ENCODE peak calls at places on chromosome 10, in seven cellular contexts. G is activated CD4-positive, alpha-beta T cell treated with anti-CD3 and anti-CD28 coated beads, Interleukin-2, amount 10 ng/mL, durations not matched to agents 7 days and 5 days; D is mucosa of descending colon; O is choroid plexus epithelial cell; U is A549; B is stimulated activated CD8-positive, alpha-beta memory T cell treated with anti-CD3 and anti-CD28 coated beads, Interleukin-15, amount 100 ng/mL, for 24 hours; R is astrocyte of the spinal cord. E is an unnamed sample.

GRCh38 chr10:42646692-42647640 is 8.6 kb upstream of the ZNF33B start:
- DNase-seq in B (no peak), D (no peak), U (no peak), G (no peak), O (no peak), R (no peak), E (no peak)

GRCh38 chr10:70234668-70235447 is 1.6 kb upstream of the PPA1 start:
- DNase-seq in G (no peak), B (no peak), O (peak; percentile 90), U (no peak), R (peak; percentile 50), D (no peak), E (no peak)

GRCh38 chr10:54559498-54559897 is 241.5 kb downstream of the PCDH15 start:
- DNase-seq in G (no peak), U (no peak), O (peak; percentile 77), D (no peak), B (no peak), R (peak; percentile 77), E (peak; percentile 76)

GRCh38 chr10:6406220-6407033 is 173.6 kb downstream of the PRKCQ start:
- DNase-seq in O (peak; percentile 61), D (no peak), B (no peak), G (peak; percentile 50), R (peak; percentile 30), U (peak; percentile 64), E (peak; percentile 61)

GRCh38 chr10:58010076-58010475 is 257.6 kb downstream of the IPMK start:
- DNase-seq in R (no peak), D (no peak), O (no peak), B (no peak), U (no peak), G (no peak), E (no peak)

GRCh38 chr10:4450981-4451501 is 375.0 kb upstream of the AKR1E2 start:
- DNase-seq in B (no peak), O (peak; percentile 83), U (no peak), R (peak; percentile 60), D (no peak), G (no peak), E (peak; percentile 52)

GRCh38 chr10:19788075-19788686 is 28.1 kb upstream of the PLXDC2 start:
- DNase-seq in D (no peak), B (no peak), O (peak; percentile 89), U (no peak), G (peak; percentile 10), R (peak; percentile 75), E (peak; percentile 69)

GRCh38 chr10:14507156-14507555 is 176.4 kb upstream of the FRMD4A start:
- DNase-seq in B (no peak), G (peak; percentile 65), D (no peak), O (no peak), U (no peak), R (no peak), E (no peak)

GRCh38 chr10:93280699-93281366 is 201.3 kb downstream of the MYOF start:
- DNase-seq in O (no peak), D (no peak), B (no peak), R (no peak), G (no peak), U (no peak), E (peak; percentile 52)

GRCh38 chr10:22542773-22543172 is 171.6 kb downstream of the PIP4K2A start:
- DNase-seq in R (no peak), G (no peak), D (no peak), B (no peak), O (no peak), U (no peak), E (no peak)